ENCODE peak calls at places on chromosomes 6 and 20, in eight cellular contexts. G is tibial nerve; S is GM23338; C is psoas muscle; D is left ventricle myocardium inferior; L is CD8-positive, alpha-beta T cell; N is ovary; Z is fibroblast of lung. J is an unnamed sample.
A peak's percentile ranks its signal among the peaks of the same experiment; 100 is the strongest.

GRCh38 chr6:88922775-88923548 is 40.5 kb downstream of the RNGTT start:
- DNase-seq in N (no peak), Z (no peak), S (no peak), D (no peak), C (no peak), L (no peak), G (no peak), J (no peak)

GRCh38 chr20:10667077-10667401 is 6.8 kb downstream of the JAG1 start:
- DNase-seq in L (no peak), C (peak; percentile 71), N (no peak), Z (no peak), D (no peak), G (no peak), S (no peak), J (no peak)

GRCh38 chr6:19712998-19713397 is 124.2 kb upstream of the ID4 start:
- DNase-seq in Z (no peak), G (no peak), L (no peak), S (no peak), C (no peak), N (no peak), D (no peak), J (no peak)

GRCh38 chr6:39074486-39074885 is 25.9 kb downstream of the GLP1R start:
- DNase-seq in D (no peak), N (no peak), S (peak; percentile 25), C (no peak), L (no peak), G (no peak), Z (no peak), J (no peak)

GRCh38 chr6:22445946-22446345 is 123.4 kb upstream of the HDGFL1 start:
- DNase-seq in C (no peak), D (no peak), N (no peak), S (no peak), Z (no peak), G (no peak), L (no peak), J (no peak)

GRCh38 chr6:10951675-10952282 is 64.9 kb downstream of the SYCP2L start:
- DNase-seq in S (peak; percentile 69), N (no peak), C (no peak), G (no peak), Z (peak; percentile 73), L (no peak), D (no peak), J (no peak)

GRCh38 chr6:156316613-156317012 is 460.6 kb upstream of the ARID1B start:
- DNase-seq in N (no peak), S (no peak), C (no peak), D (no peak), Z (no peak), G (no peak), L (no peak), J (no peak)

GRCh38 chr20:44967207-44967807 is 995 bp downstream of the STK4 start:
- DNase-seq in C (no peak), Z (no peak), G (no peak), S (no peak), D (no peak), N (no peak), L (peak; percentile 49), J (peak; percentile 41)

GRCh38 chr6:132285004-132285780 is 116.1 kb downstream of the MOXD1 start:
- DNase-seq in Z (no peak), L (no peak), N (no peak), S (no peak), C (no peak), G (no peak), D (no peak), J (no peak)

GRCh38 chr20:20391766-20392165 is 23.9 kb downstream of the INSM1 start:
- DNase-seq in G (no peak), S (no peak), D (no peak), L (no peak), Z (no peak), C (no peak), N (no peak), J (no peak)

GRCh38 chr6:1313755-1314503 is 2.0 kb downstream of the FOXQ1 start:
- DNase-seq in L (no peak), D (no peak), Z (no peak), C (no peak), N (no peak), S (peak; percentile 76), G (no peak), J (no peak)

GRCh38 chr20:50259705-50260479 is 69.3 kb downstream of the CEBPB start:
- DNase-seq in S (no peak), D (peak; percentile 64), C (peak; percentile 76), G (peak; percentile 51), N (no peak), L (no peak), Z (no peak), J (no peak)

GRCh38 chr6:56541736-56542366 is 100.8 kb downstream of the DST start:
- DNase-seq in L (no peak), D (no peak), S (no peak), C (no peak), G (no peak), N (no peak), Z (no peak), J (peak; percentile 15)

GRCh38 chr6:77415706-77416105 is 47.6 kb downstream of the HTR1B start:
- DNase-seq in S (no peak), L (no peak), C (no peak), G (no peak), N (no peak), D (no peak), Z (no peak), J (no peak)

GRCh38 chr6:40807484-40807883 is 220.3 kb upstream of the LRFN2 start:
- DNase-seq in N (no peak), G (no peak), Z (no peak), C (no peak), S (no peak), D (no peak), L (no peak), J (no peak)

GRCh38 chr20:19543114-19543513 is 214.9 kb upstream of the RIN2 start:
- DNase-seq in D (no peak), S (no peak), C (no peak), L (no peak), Z (no peak), N (no peak), G (no peak), J (no peak)

GRCh38 chr6:23244300-23244699 is 674.9 kb downstream of the HDGFL1 start:
- DNase-seq in L (no peak), N (no peak), D (no peak), C (no peak), Z (peak; percentile 86), G (no peak), S (no peak), J (no peak)

GRCh38 chr20:10225439-10226080 is 6.9 kb downstream of the SNAP25 start:
- DNase-seq in L (no peak), D (no peak), N (no peak), C (no peak), S (peak; percentile 73), G (no peak), Z (peak; percentile 19), J (no peak)

GRCh38 chr20:41304413-41305079 is 13.0 kb downstream of the ZHX3 start:
- DNase-seq in C (no peak), Z (no peak), N (no peak), S (no peak), G (no peak), L (no peak), D (no peak), J (no peak)

GRCh38 chr20:61958773-61959172 is 106.9 kb downstream of the TAF4 start:
- DNase-seq in N (peak; percentile 14), G (no peak), D (no peak), Z (no peak), S (no peak), L (no peak), C (no peak), J (no peak)

GRCh38 chr6:1439349-1439748 is 50.0 kb downstream of the FOXF2 start:
- DNase-seq in G (no peak), D (no peak), Z (no peak), S (no peak), L (no peak), C (no peak), N (no peak), J (no peak)

GRCh38 chr6:20092071-20092566 is 120.2 kb downstream of the MBOAT1 start:
- DNase-seq in C (no peak), S (peak; percentile 80), N (no peak), L (no peak), G (peak; percentile 48), Z (peak; percentile 69), D (no peak), J (peak; percentile 2)

GRCh38 chr6:119132211-119133004 is 53.9 kb upstream of the FAM184A start:
- DNase-seq in S (no peak), C (no peak), N (no peak), D (no peak), Z (no peak), G (no peak), L (no peak), J (no peak)

GRCh38 chr6:90107721-90108364 is 188.8 kb downstream of the BACH2 start:
- DNase-seq in L (no peak), D (no peak), G (no peak), Z (no peak), C (no peak), S (no peak), N (no peak), J (peak; percentile 32)

GRCh38 chr6:90109141-90109540 is 187.5 kb downstream of the BACH2 start:
- DNase-seq in L (no peak), C (no peak), Z (no peak), N (no peak), G (no peak), S (no peak), D (no peak), J (no peak)

GRCh38 chr6:90105766-90106165 is 190.9 kb downstream of the BACH2 start:
- DNase-seq in Z (no peak), C (no peak), S (no peak), D (no peak), G (no peak), L (no peak), N (no peak), J (no peak)

GRCh38 chr6:90103056-90103793 is 193.4 kb downstream of the BACH2 start:
- DNase-seq in S (no peak), Z (peak; percentile 65), G (no peak), L (no peak), C (no peak), D (no peak), N (no peak), J (peak; percentile 52)

GRCh38 chr6:90106449-90106848 is 190.2 kb downstream of the BACH2 start:
- DNase-seq in Z (no peak), G (no peak), L (no peak), D (no peak), N (no peak), S (no peak), C (no peak), J (no peak)
- TF ChIP-seq CTCF in Z (no peak), G (no peak), L (no peak), D (no peak), N (no peak), S (no peak), C (no peak), J (no peak)

GRCh38 chr20:59684685-59685212 is 80.4 kb downstream of the PHACTR3 start:
- DNase-seq in C (no peak), Z (no peak), N (no peak), L (no peak), S (no peak), G (no peak), D (no peak), J (no peak)
- H3K36me3 ChIP-seq in C (no peaks in the 10 kb centered on the region), Z (no peaks in the 10 kb centered on the region), N (no peaks in the 10 kb centered on the region), L (no peaks in the 10 kb centered on the region), S (no peaks in the 10 kb centered on the region), G (no peaks in the 10 kb centered on the region), D (no peaks in the 10 kb centered on the region), J (no peaks in the 10 kb centered on the region)

GRCh38 chr6:160040527-160041264 is 71.8 kb downstream of the IGF2R start:
- DNase-seq in N (no peak), S (no peak), G (no peak), C (no peak), D (no peak), L (no peak), Z (no peak), J (no peak)
- TF ChIP-seq CTCF in N (no peak), S (peak; percentile 39), G (no peak), C (no peak), D (no peak), L (no peak), Z (no peak), J (no peak)

GRCh38 chr20:31355981-31356380 is 12.4 kb upstream of the DEFB118 start:
- DNase-seq in Z (no peak), C (no peak), D (no peak), G (no peak), S (no peak), L (no peak), N (no peak), J (no peak)
- H3K36me3 ChIP-seq in Z (no peaks in the 10 kb centered on the region), C (no peaks in the 10 kb centered on the region), D (no peaks in the 10 kb centered on the region), G (no peaks in the 10 kb centered on the region), S (no peaks in the 10 kb centered on the region), L (no peaks in the 10 kb centered on the region), N (no peaks in the 10 kb centered on the region), J (no peaks in the 10 kb centered on the region)

J was measured in GM06990.